ENCODE peak calls at places on chromosomes 3 and 15, in five cellular contexts. A is CD8-positive, alpha-beta memory T cell; I is IMR-90; X is tibial artery; E is right atrium auricular region. Z is an unnamed sample.

GRCh38 chr3:25820816-25821486 is 31.1 kb downstream of the OXSM start:
- DNase-seq in I (no peak), X (no peak), E (no peak), A (no peak), Z (no peak)

GRCh38 chr3:15007681-15008141 is 57.4 kb downstream of the MRPS25 start:
- DNase-seq in X (no peak), E (no peak), A (no peak), I (peak), Z (peak)

GRCh38 chr3:177823701-177824189 is 626.5 kb upstream of the TBL1XR1 start:
- DNase-seq in I (no peak), A (no peak), E (no peak), X (no peak), Z (no peak)

GRCh38 chr3:72405943-72406585 is 442.2 kb downstream of the SHQ1 start:
- DNase-seq in E (no peak), X (no peak), I (no peak), A (no peak), Z (no peak)

GRCh38 chr15:68205558-68205944 is 419 bp upstream of the CALML4 start:
- DNase-seq in E (no peak), X (no peak), A (no peak), I (no peak), Z (no peak)

GRCh38 chr3:139225551-139225950 is 118.3 kb upstream of the MRPS22 start:
- DNase-seq in I (peak), X (no peak), E (no peak), A (no peak), Z (no peak)

GRCh38 chr15:57112178-57112577 is 193.7 kb downstream of the TCF12 start:
- DNase-seq in X (no peak), I (peak), A (no peak), E (no peak), Z (no peak)

GRCh38 chr3:155024006-155024638 is 56.0 kb upstream of the MME start:
- DNase-seq in X (no peak), I (no peak), E (no peak), A (no peak), Z (no peak)

GRCh38 chr3:188266581-188267274 is 112.8 kb downstream of the LPP start:
- DNase-seq in E (no peak), X (peak), A (no peak), I (peak), Z (no peak)

GRCh38 chr15:51621917-51622268 is 678 bp downstream of the DMXL2 start:
- DNase-seq in X (peak), A (no peak), E (peak), I (peak), Z (peak)

GRCh38 chr3:43582876-43583275 is 38.9 kb downstream of the ANO10 start:
- DNase-seq in A (no peak), I (peak), E (no peak), X (no peak), Z (no peak)

GRCh38 chr3:102444101-102444500 is 9.3 kb downstream of the ZPLD1 start:
- DNase-seq in E (no peak), I (peak), A (no peak), X (no peak), Z (no peak)

GRCh38 chr15:66016199-66016598 is 146.9 kb downstream of the RAB11A start:
- DNase-seq in X (no peak), A (no peak), E (no peak), I (no peak), Z (no peak)

GRCh38 chr3:31041161-31041978 is 146.9 kb upstream of the GADL1 start:
- DNase-seq in A (no peak), X (no peak), E (no peak), I (peak), Z (peak)

GRCh38 chr3:184560992-184561328 is 625 bp upstream of the EPHB3 start:
- DNase-seq in E (no peak), I (no peak), A (no peak), X (no peak), Z (peak)

GRCh38 chr3:42412526-42413155 is 2.2 kb upstream of the LYZL4 start:
- DNase-seq in E (no peak), X (no peak), I (no peak), A (no peak), Z (no peak)

GRCh38 chr3:64681827-64682226 is 6.0 kb downstream of the ADAMTS9 start:
- DNase-seq in E (no peak), I (no peak), X (no peak), A (no peak), Z (no peak)

GRCh38 chr3:88852606-88853005 is 254.8 kb upstream of the EPHA3 start:
- DNase-seq in A (no peak), X (no peak), I (no peak), E (no peak), Z (no peak)

GRCh38 chr15:92636950-92637481 is 18.6 kb downstream of the FAM174B start:
- DNase-seq in A (no peak), E (no peak), I (no peak), X (no peak), Z (no peak)

DNA sequence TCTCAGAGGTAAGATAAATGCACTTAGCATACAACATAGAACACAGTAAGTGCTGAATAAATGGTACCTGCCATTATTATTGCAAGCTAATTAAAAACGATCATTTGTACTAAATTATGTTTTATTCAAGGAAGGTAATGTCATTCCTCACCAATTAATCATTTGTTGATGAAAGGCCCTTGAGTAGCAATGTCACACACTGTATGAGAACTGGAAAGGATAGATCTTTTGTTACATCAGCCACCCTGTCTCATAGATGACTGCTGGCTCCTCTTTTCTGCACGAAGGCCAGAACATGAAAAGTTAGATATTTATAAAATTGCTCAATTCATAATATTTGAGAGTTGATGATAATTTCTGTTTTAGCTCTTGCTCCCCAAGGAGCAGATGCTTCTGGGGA is 415.4 kb downstream of the RBMS3 start:
- DNase-seq in I (no peak), E (no peak), A (no peak), X (no peak), Z (no peak)
- H3K27ac ChIP-seq in I (peak), E (peak), A (no peak), X (peak), Z (peak)

DNA sequence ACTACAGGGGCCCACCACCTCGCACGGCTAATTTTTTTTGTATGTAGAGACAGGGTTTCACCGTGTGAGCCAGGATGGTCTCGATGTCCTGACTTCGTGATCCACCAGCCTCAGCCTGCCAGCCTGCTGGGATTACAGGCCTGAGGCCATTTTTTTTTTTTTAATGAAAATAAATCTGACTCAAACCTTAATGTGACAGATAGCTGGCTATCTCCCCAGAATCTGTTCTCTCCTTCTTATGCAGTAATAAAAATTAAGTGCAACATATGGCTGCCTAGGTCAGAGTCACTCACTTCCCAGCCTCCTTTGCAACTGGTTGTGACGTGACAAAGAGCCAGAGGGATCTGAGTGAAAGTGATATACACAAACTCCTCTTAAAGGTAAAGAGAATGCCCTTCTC is 53.0 kb downstream of the ZNF148 start:
- DNase-seq in X (no peak), A (no peak), I (peak), E (no peak), Z (peak)
- H3K27ac ChIP-seq in X (no peak), A (no peak), I (no peak), E (no peak), Z (no peak)

GRCh38 chr3:50255251-50255615 is 13.7 kb upstream of the SEMA3B start:
- DNase-seq in I (no peak), E (peak), X (no peak), A (no peak), Z (no peak)
- H3K27ac ChIP-seq in I (no peak), E (peak), X (peak), A (no peak), Z (peak)

DNA sequence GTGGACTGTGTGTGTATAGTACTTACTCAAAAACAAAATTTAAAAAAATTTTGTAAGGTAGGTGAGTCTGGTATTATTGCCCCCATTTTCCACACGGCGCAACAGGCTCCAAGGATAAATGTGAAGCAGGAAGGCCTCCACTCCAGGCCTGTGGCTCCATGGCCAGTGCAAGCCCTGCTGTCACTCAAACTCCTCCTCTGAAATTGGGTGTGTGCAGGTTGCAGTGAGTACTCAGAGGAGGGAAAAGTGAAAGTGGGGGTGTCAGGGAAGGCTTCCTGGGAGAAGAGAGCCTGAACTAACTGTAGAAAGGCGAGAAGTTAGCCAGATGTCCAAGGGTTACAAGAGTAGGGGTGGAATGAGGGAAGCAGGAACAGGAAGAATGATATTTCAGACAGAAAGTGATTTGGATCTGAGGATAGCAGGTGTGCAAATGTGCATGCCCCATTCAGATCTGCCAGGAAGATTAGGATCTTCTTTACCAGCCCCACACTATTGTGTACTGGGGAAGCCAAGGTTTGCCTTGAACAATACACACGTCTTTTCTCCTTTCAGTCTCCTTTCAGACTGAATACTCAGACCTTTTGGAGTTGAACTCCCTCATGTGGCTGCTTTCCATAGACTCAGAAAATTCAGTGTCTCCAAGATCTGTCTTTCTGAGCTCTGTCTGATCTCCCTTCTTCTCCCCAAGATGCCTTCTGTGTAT is 48.7 kb upstream of the RYK start:
- DNase-seq in X (no peak), A (no peak), E (no peak), I (peak), Z (no peak)
- H3K27ac ChIP-seq in X (no peak), A (no peak), E (no peak), I (no peak), Z (no peak)

DNA sequence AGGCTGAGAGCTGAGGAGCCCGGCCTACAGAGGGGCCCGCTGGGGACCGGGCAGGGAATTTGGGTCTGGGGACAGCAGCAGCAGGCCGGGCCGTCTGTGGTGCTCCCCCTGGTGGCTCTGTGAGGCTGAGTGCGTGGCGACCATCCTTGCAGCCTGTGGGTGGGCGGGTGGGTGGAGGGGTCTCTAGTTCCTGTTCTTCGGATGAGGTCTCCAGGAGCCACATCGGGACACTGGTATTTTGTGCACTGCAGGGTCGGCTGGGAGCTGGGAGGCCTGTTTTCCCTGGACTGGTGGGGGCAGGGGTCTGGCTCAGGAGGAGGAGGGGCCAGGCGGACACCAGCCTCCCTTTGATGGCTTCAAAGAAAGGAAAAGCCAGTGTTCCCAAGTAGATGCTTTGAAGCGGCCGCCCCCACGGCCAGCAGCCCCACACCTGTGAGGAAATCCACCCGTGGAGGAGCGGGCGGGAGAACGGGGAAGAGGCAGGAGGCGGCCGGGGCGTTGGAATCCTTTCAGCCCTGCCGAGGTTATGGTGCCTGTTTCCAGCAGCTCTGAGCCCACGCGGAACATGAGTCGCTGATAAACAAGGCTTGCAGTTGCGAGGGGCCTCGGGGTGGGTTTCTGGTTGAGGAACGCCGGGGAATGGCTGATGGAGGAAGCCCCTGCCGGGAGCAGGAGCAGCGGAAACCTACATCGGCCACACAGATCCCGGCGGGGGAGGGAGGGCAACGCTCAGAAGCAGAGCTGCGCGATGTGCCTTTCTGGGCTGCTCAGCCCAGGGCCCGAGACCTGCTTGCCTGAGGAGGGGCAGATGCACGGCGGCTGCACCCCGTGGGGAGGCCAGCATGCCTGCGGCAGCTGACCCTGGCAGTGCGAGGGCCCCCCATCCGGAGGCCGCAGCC is 154.3 kb downstream of the NSMCE3 start:
- DNase-seq in A (no peak), E (no peak), X (no peak), I (no peak), Z (no peak)
- H3K27ac ChIP-seq in A (no peak), E (no peak), X (no peak), I (no peak), Z (no peak)